ENCODE peak calls at places on chromosomes 6 and 20, in six cellular contexts. O is testis, X is ascending aorta, E is fibroblast of lung, V is mucosa of descending colon, U is transverse colon. L is an unnamed sample.
A peak's percentile ranks its signal among the peaks of the same experiment; 100 is the strongest.

GRCh38 chr20:59135093-59135492 is 28.5 kb upstream of the ZNF831 start:
- DNase-seq in X (no peak), U (no peak), O (no peak), V (no peak), E (no peak), L (no peak)

GRCh38 chr6:43668151-43669028 is 19.2 kb downstream of the MRPS18A start:
- DNase-seq in U (peak; percentile 70), E (peak; percentile 48), V (peak; percentile 62), O (peak; percentile 58), X (no peak), L (peak; percentile 84)

GRCh38 chr6:20352346-20352745 is 49.3 kb upstream of the E2F3 start:
- DNase-seq in U (no peak), O (no peak), E (no peak), X (no peak), V (no peak), L (no peak)

GRCh38 chr6:125773387-125774341 is 17.1 kb upstream of the NCOA7 start:
- DNase-seq in U (no peak), E (no peak), O (no peak), X (no peak), V (no peak), L (no peak)

GRCh38 chr6:30411515-30412207 is 66.7 kb downstream of the RPP21 start:
- DNase-seq in X (no peak), O (peak; percentile 71), U (peak; percentile 65), E (peak; percentile 30), V (peak; percentile 70), L (peak; percentile 75)

GRCh38 chr20:53072923-53073579 is 100.9 kb downstream of the TSHZ2 start:
- DNase-seq in O (no peak), V (no peak), U (no peak), X (no peak), E (no peak), L (no peak)

GRCh38 chr20:24462461-24463010 is 6.9 kb upstream of the SYNDIG1 start:
- DNase-seq in O (no peak), X (no peak), E (no peak), U (no peak), V (no peak), L (no peak)

GRCh38 chr6:51077967-51078518 is 259.4 kb downstream of the TFAP2B start:
- DNase-seq in V (no peak), E (no peak), U (no peak), O (no peak), X (no peak), L (no peak)

GRCh38 chr20:63911171-63911570 is 16.2 kb downstream of the DNAJC5 start:
- DNase-seq in X (no peak), E (peak; percentile 59), U (peak; percentile 83), V (peak; percentile 80), O (no peak), L (no peak)

GRCh38 chr6:16787128-16787685 is 25.9 kb upstream of the ATXN1 start:
- DNase-seq in O (no peak), U (no peak), V (no peak), E (peak; percentile 50), X (no peak), L (no peak)

GRCh38 chr6:89999154-89999553 is 104.9 kb downstream of the GJA10 start:
- DNase-seq in V (peak; percentile 93), U (peak; percentile 88), E (peak; percentile 71), X (no peak), O (peak; percentile 27), L (peak; percentile 64)

GRCh38 chr20:6299451-6299850 is 176.6 kb upstream of the FERMT1 start:
- DNase-seq in V (no peak), E (peak; percentile 18), O (no peak), X (no peak), U (no peak), L (no peak)

GRCh38 chr6:36120539-36120938 is 9.8 kb upstream of the MAPK13 start:
- DNase-seq in X (no peak), V (peak; percentile 78), U (peak; percentile 75), E (no peak), O (no peak), L (no peak)

GRCh38 chr20:58718121-58718563 is 25.5 kb downstream of the NPEPL1 start:
- DNase-seq in E (no peak), O (no peak), X (no peak), V (no peak), U (peak; percentile 4), L (no peak)

GRCh38 chr20:54474866-54475265 is 527 bp upstream of the DOK5 start:
- DNase-seq in X (no peak), U (no peak), O (no peak), E (no peak), V (no peak), L (peak; percentile 31)

GRCh38 chr20:7371518-7372158 is 568.6 kb downstream of the HAO1 start:
- DNase-seq in V (no peak), U (no peak), X (no peak), E (no peak), O (no peak), L (no peak)

GRCh38 chr20:14622796-14623195 is 285.4 kb upstream of the FLRT3 start:
- DNase-seq in E (peak; percentile 42), U (no peak), X (no peak), O (no peak), V (no peak), L (no peak)

GRCh38 chr6:156256161-156256560 is 521.0 kb upstream of the ARID1B start:
- DNase-seq in O (no peak), E (no peak), V (no peak), X (no peak), U (no peak), L (no peak)

GRCh38 chr20:50304883-50305635 is 114.4 kb downstream of the CEBPB start:
- DNase-seq in U (peak; percentile 82), V (peak; percentile 70), O (peak; percentile 93), X (no peak), E (peak; percentile 94), L (peak; percentile 97)

GRCh38 chr6:129099696-129100095 is 216.8 kb downstream of the LAMA2 start:
- DNase-seq in O (no peak), E (no peak), X (no peak), U (no peak), V (no peak), L (no peak)

GRCh38 chr6:9136141-9136865 is 701.0 kb upstream of the SLC35B3 start:
- DNase-seq in U (no peak), V (no peak), O (no peak), E (no peak), X (no peak), L (no peak)

GRCh38 chr20:45924391-45925261 is 9.9 kb upstream of the PCIF1 start:
- DNase-seq in E (peak; percentile 30), X (no peak), V (peak; percentile 59), U (no peak), O (peak; percentile 80), L (no peak)

GRCh38 chr20:1391640-1392442 is 1.0 kb downstream of the FKBP1A start:
- DNase-seq in E (peak; percentile 48), U (no peak), X (no peak), O (no peak), V (peak; percentile 46), L (no peak)

GRCh38 chr6:4371207-4371921 is 236.0 kb upstream of the ECI2 start:
- DNase-seq in V (no peak), U (no peak), O (peak; percentile 94), E (peak; percentile 88), X (no peak), L (peak; percentile 85)

GRCh38 chr6:2992330-2992979 is 7.2 kb upstream of the NQO2 start:
- DNase-seq in O (no peak), E (no peak), V (no peak), X (no peak), U (no peak), L (no peak)

GRCh38 chr6:138293996-138294395 is 75.7 kb upstream of the PBOV1 start:
- DNase-seq in V (no peak), O (no peak), U (no peak), E (peak; percentile 63), X (no peak), L (no peak)

GRCh38 chr6:97401533-97401932 is 118.5 kb upstream of the MMS22L start:
- DNase-seq in O (no peak), X (no peak), V (no peak), E (peak; percentile 86), U (no peak), L (no peak)

GRCh38 chr20:21682576-21682975 is 22.9 kb upstream of the PAX1 start:
- DNase-seq in E (no peak), U (no peak), O (no peak), V (no peak), X (no peak), L (no peak)

DNA sequence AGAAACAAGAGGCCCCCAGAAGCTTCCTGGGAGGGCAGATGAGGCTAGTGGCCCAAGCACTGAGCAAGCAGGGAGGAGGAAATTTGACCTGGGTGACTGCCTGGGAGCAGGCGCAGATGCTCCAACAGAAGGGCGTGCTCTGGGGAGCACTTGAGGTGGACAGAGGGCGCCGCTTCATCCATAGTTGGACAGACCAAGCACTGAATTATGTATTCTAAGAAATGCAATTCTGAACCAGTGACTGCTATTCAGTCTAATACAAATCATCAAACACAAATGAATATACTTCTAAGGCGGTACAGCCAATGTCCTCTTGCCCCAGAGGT is 28.7 kb upstream of the IRF4 start:
- DNase-seq in E (no peak), U (no peak), V (no peak), X (no peak), O (no peak), L (no peak)
- H3K9me3 ChIP-seq in E (no peaks in the 10 kb centered on the region), U (peaks cover 7% of the 10 kb centered on the region), V (peaks cover 54% of the 10 kb centered on the region), X (peaks cover 20% of the 10 kb centered on the region), O (no peaks in the 10 kb centered on the region), L (no peaks in the 10 kb centered on the region)

GRCh38 chr6:105992315-105992961 is 93.7 kb upstream of the PRDM1 start:
- DNase-seq in E (peak; percentile 72), X (no peak), O (peak; percentile 86), V (peak; percentile 92), U (peak; percentile 92), L (peak; percentile 94)
- H3K4me3 ChIP-seq in E (peak overlapping the region; percentile 39), X (peak overlapping the region; percentile 71), O (peak overlapping the region; percentile 63), V (peak overlapping the region; percentile 28), U (peak overlapping the region; percentile 78), L (peak overlapping the region; percentile 70)

GRCh38 chr20:39897058-39897457 is 792.0 kb downstream of the MAFB start:
- DNase-seq in X (no peak), U (no peak), O (no peak), E (peak; percentile 97), V (no peak), L (no peak)
- H3K9me3 ChIP-seq in X (no peaks in the 10 kb centered on the region), U (no peaks in the 10 kb centered on the region), O (no peaks in the 10 kb centered on the region), E (no peaks in the 10 kb centered on the region), V (no peaks in the 10 kb centered on the region), L (no peaks in the 10 kb centered on the region)

GRCh38 chr6:63352587-63353281 is 33.0 kb upstream of the LGSN start:
- DNase-seq in E (peak; percentile 23), V (peak; percentile 64), O (peak; percentile 61), U (peak; percentile 37), X (no peak), L (no peak)
- H3K4me3 ChIP-seq in E (no peak overlapping the region), V (no peak overlapping the region), O (no peak overlapping the region), U (no peak overlapping the region), X (no peak overlapping the region), L (no peak overlapping the region)

L was measured in right cardiac atrium.